ENCODE peak calls at places on chromosome 2, in seven cellular contexts. B is IMR-90, X is neuronal stem cell, F is H9, S is trophoblast cell, P is mesenchymal stem cell, C is H1. I is an unnamed sample.

GRCh38 chr2:220036431-220036830 is 409.0 kb downstream of the SLC4A3 start:
- DNase-seq in C (no peak), X (no peak), S (no peak), P (no peak), B (no peak), F (no peak), I (no peak)

GRCh38 chr2:199814845-199815211 is 36.2 kb downstream of the FTCDNL1 start:
- DNase-seq in P (no peak), B (peak), F (no peak), S (peak), C (no peak), X (no peak), I (no peak)

GRCh38 chr2:238856713-238857567 is 9.1 kb downstream of the TWIST2 start:
- DNase-seq in B (no peak), F (no peak), S (no peak), X (no peak), P (no peak), C (no peak), I (no peak)

GRCh38 chr2:201127570-201127969 is 11.6 kb downstream of the CFLAR start:
- DNase-seq in B (peak), X (no peak), F (no peak), S (no peak), C (no peak), P (no peak), I (no peak)

GRCh38 chr2:61017556-61018318 is at the start of the genes PEX13 and PUS10:
- DNase-seq in X (peak), S (peak), P (peak), B (peak), C (peak), F (peak), I (peak)

GRCh38 chr2:189421644-189422043 is 19.6 kb upstream of the WDR75 start:
- DNase-seq in B (peak), F (no peak), P (peak), S (no peak), X (no peak), C (no peak), I (no peak)

GRCh38 chr2:55430536-55430935 is 10.9 kb upstream of the CCDC88A start:
- DNase-seq in S (no peak), B (no peak), X (no peak), F (no peak), C (no peak), P (no peak), I (no peak)

GRCh38 chr2:197847666-197848401 is 43.4 kb downstream of the PLCL1 start:
- DNase-seq in P (no peak), B (peak), F (no peak), S (peak), X (no peak), C (no peak), I (no peak)

GRCh38 chr2:220001693-220002260 is 374.3 kb downstream of the SLC4A3 start:
- DNase-seq in C (no peak), B (peak), P (peak), S (peak), X (no peak), F (no peak), I (peak)

GRCh38 chr2:239938651-239939486 is 86.3 kb downstream of the NDUFA10 start:
- DNase-seq in C (no peak), F (peak), P (no peak), S (no peak), B (no peak), X (no peak), I (no peak)

GRCh38 chr2:123116595-123116994 is 908.5 kb upstream of the CNTNAP5 start:
- DNase-seq in B (no peak), X (no peak), S (no peak), P (no peak), C (no peak), F (no peak), I (no peak)

GRCh38 chr2:71889991-71890684 is 257.5 kb downstream of the CYP26B1 start:
- DNase-seq in X (no peak), F (no peak), S (no peak), P (peak), C (no peak), B (peak), I (no peak)

GRCh38 chr2:121076885-121077549 is 208.0 kb downstream of the TFCP2L1 start:
- DNase-seq in C (peak), B (peak), S (peak), F (peak), X (peak), P (peak), I (peak)

GRCh38 chr2:132815522-132815921 is 145.5 kb upstream of the LYPD1 start:
- DNase-seq in S (no peak), C (no peak), F (no peak), X (no peak), P (peak), B (peak), I (no peak)

GRCh38 chr2:21658269-21658668 is 534.5 kb downstream of the TDRD15 start:
- DNase-seq in F (no peak), C (no peak), P (no peak), X (no peak), B (no peak), S (no peak), I (no peak)

GRCh38 chr2:44135771-44136170 is 32.9 kb upstream of the PPM1B start:
- DNase-seq in S (peak), X (no peak), B (peak), P (peak), C (no peak), F (no peak), I (peak)

GRCh38 chr2:159476329-159476728 is 140.0 kb downstream of the BAZ2B start:
- DNase-seq in X (no peak), P (no peak), C (no peak), B (peak), S (no peak), F (no peak), I (no peak)

GRCh38 chr2:132550945-132551344 is 119.1 kb downstream of the LYPD1 start:
- DNase-seq in P (no peak), F (no peak), C (peak), B (no peak), S (no peak), X (no peak), I (no peak)

GRCh38 chr2:64987001-64987962 is 1.9 kb upstream of the SLC1A4 start:
- DNase-seq in P (peak), S (peak), C (no peak), B (peak), F (no peak), X (no peak), I (no peak)

GRCh38 chr2:236977199-236977883 is 108.3 kb upstream of the COPS8 start:
- DNase-seq in P (no peak), X (no peak), F (no peak), C (no peak), B (no peak), S (no peak), I (no peak)
- H3K4ac ChIP-seq in P (no peak), X (no peak), F (no peak), C (no peak), B (no peak), S (no peak), I (no peak)

DNA sequence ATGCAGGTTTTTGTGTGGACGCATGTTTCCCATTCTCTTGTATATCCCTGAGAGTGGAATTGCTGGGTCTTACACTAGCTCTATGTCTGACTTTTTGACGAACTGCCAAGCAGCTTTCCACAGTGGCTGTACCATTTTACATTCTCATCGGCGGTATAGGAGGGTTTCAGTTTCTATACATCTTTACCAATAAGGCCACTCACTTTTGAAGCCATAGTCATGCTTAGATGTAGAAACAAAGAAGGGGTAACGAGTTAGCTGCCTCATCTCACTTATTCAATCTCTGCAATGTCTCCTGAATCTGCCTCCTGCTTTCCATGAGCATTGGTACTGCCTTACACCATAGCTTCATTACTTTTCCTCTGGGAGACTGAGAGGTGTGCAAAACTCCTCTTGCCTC is 47.4 kb downstream of the MMADHC start:
- DNase-seq in S (no peak), B (no peak), F (no peak), P (no peak), X (no peak), C (no peak), I (no peak)
- H3K4ac ChIP-seq in S (no peak), B (no peak), F (no peak), P (no peak), X (no peak), C (no peak), I (no peak)

DNA sequence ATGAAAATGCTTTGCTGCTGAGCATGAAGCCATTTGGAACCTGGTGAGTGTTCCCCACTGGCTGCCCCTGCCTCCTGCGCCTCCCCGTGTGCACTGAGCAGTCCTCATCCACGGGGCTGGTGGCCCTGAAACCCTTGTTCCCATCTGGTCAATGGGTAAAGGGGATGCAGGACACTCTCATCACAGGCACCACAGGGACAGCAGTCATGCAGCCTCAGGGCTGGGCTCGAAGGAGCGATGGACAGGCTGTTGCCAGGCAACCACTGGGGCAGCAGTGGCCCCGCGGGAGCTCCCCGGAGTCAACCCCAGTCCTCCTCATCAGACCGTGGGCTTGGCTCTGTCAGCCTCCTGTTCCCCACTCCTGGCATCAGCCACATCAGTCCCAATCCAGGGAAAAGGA is 509.6 kb downstream of the EIPR1 start:
- DNase-seq in P (no peak), B (no peak), S (no peak), X (no peak), F (no peak), C (no peak), I (no peak)
- H3K4ac ChIP-seq in P (no peak), B (no peak), S (no peak), X (no peak), F (no peak), C (no peak), I (no peak)

GRCh38 chr2:105244443-105244842 is 2.9 kb downstream of the GPR45 start:
- DNase-seq in C (no peak), B (no peak), S (no peak), X (no peak), P (no peak), F (no peak), I (no peak)

GRCh38 chr2:105248316-105249070 is 7.0 kb downstream of the GPR45 start:
- DNase-seq in B (no peak), P (no peak), S (peak), C (no peak), F (no peak), X (no peak), I (no peak)

GRCh38 chr2:105252271-105252670 is 10.7 kb downstream of the GPR45 start:
- DNase-seq in F (no peak), P (no peak), B (no peak), C (no peak), X (no peak), S (no peak), I (no peak)

GRCh38 chr2:105249891-105250290 is 8.3 kb downstream of the GPR45 start:
- DNase-seq in F (no peak), X (no peak), C (no peak), B (no peak), P (no peak), S (no peak), I (no peak)

DNA sequence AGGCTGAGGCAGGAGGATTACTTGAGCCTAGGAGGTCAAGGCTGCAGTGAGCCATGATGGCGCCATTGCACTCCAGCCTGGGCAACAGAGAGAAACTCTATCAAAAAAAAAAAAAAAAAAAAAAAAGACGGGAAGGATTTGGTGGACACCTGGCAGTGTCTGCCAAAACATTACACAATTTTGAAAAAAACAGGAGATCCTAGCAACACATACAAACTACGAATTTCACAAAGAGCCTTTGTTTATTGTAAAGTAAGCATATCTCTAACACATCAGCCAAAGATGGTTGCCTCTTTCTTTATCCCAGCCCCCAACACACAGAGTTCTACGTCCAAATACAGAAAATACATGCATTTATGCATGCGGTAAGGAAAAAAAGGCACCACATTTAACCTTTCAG is 7.6 kb downstream of the GPR45 start:
- DNase-seq in P (no peak), X (no peak), F (no peak), S (peak), B (no peak), C (no peak), I (no peak)
- H3K4ac ChIP-seq in P (no peak), X (no peak), F (no peak), S (no peak), B (no peak), C (no peak), I (no peak)

GRCh38 chr2:177282787-177283533 is 18.4 kb upstream of the NFE2L2 start:
- DNase-seq in S (no peak), X (no peak), C (no peak), B (no peak), F (no peak), P (no peak), I (no peak)
- H3K4ac ChIP-seq in S (no peak), X (no peak), C (no peak), B (peak), F (no peak), P (no peak), I (peak)

GRCh38 chr2:39142904-39143617 is 22.2 kb upstream of the SOS1 start:
- DNase-seq in F (no peak), X (no peak), S (no peak), B (no peak), C (no peak), P (no peak), I (no peak)

GRCh38 chr2:39139511-39140237 is 18.8 kb upstream of the SOS1 start:
- DNase-seq in C (no peak), F (no peak), S (peak), B (no peak), X (no peak), P (no peak), I (no peak)

GRCh38 chr2:39142012-39142346 is 21.1 kb upstream of the SOS1 start:
- DNase-seq in B (no peak), F (no peak), C (no peak), S (no peak), X (no peak), P (no peak), I (no peak)

GRCh38 chr2:39140322-39140847 is 19.5 kb upstream of the SOS1 start:
- DNase-seq in S (peak), X (no peak), B (no peak), P (no peak), F (no peak), C (no peak), I (no peak)

DNA sequence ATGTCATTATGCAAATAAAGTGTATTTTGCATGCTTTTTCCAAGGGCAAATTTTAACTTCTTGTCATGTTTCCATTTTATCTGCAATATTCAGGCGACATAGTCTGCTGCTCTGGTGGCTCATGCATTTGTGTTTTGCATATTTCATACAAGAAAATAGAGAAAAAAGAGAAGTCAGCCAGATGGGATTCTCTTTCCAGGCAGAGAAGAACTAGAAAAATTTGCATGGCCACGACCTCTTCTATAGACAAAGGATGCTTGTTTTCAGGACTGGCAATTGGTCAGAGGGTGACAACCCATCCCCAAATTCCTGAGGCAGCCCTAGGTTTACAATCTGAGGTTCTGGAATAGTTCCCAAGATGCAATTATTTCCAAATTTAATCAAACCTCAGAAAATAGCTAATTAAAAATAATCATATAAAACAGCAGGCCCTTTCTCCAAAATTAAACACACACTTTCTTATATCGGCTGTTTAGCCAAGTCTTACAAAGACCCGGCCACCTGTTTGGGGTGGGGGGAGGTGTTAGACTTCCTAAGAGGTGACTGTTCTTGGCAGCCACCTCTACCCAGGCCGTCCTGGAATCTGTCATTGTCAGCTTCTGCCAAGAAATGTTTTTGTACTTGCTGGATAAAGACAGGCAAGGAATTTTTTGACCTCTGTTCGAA is 20.6 kb upstream of the SOS1 start:
- DNase-seq in X (no peak), F (no peak), B (no peak), P (no peak), S (peak), C (no peak), I (peak)
- H3K4ac ChIP-seq in X (no peak), F (no peak), B (no peak), P (no peak), S (no peak), C (no peak), I (no peak)

GRCh38 chr2:78811955-78812610 is 213.4 kb upstream of the REG3G start:
- DNase-seq in C (no peak), S (no peak), B (no peak), X (no peak), P (no peak), F (no peak), I (no peak)

GRCh38 chr2:78817430-78817829 is 208.1 kb upstream of the REG3G start:
- DNase-seq in S (no peak), X (no peak), F (no peak), C (no peak), P (no peak), B (no peak), I (no peak)

GRCh38 chr2:78814331-78814986 is 211.0 kb upstream of the REG3G start:
- DNase-seq in P (no peak), F (no peak), S (peak), X (no peak), B (no peak), C (no peak), I (no peak)
- H3K4ac ChIP-seq in P (no peak), F (no peak), S (no peak), X (no peak), B (no peak), C (no peak), I (no peak)

GRCh38 chr2:224042191-224042696 is 3.2 kb upstream of the SERPINE2 start:
- DNase-seq in F (no peak), P (peak), B (peak), C (no peak), X (no peak), S (no peak), I (no peak)
- H3K4ac ChIP-seq in F (no peak), P (no peak), B (no peak), C (no peak), X (no peak), S (no peak), I (no peak)

GRCh38 chr2:143333168-143333791 is 204.1 kb downstream of the ARHGAP15 start:
- DNase-seq in F (no peak), C (no peak), S (no peak), P (no peak), B (no peak), X (no peak), I (no peak)

GRCh38 chr2:143333847-143334246 is 204.6 kb downstream of the ARHGAP15 start:
- DNase-seq in B (no peak), X (no peak), S (no peak), P (no peak), F (no peak), C (no peak), I (no peak)

GRCh38 chr2:143334837-143335236 is 205.6 kb downstream of the ARHGAP15 start:
- DNase-seq in P (peak), C (no peak), B (peak), X (no peak), S (no peak), F (no peak), I (peak)

DNA sequence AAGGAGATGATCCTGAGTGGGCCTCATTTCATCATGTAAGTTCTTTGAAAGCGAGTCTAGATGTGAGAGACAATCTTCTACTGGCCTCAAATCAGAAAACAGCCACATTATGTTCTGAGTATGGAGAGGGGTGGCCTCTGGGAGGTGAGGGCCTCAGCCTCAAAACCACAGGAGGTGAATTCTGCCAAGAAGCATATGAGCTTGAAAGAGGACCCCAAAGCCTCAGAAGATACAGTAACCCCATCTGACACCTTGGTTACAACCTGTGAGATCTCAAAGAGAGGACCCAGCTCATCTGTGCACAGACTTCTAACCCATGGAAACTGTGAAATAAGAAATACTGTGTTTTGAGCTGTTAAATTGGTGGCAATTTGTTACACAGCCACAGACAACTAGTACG is 200.1 kb downstream of the ARHGAP15 start:
- DNase-seq in F (no peak), B (no peak), P (no peak), X (no peak), S (no peak), C (no peak), I (no peak)
- H3K4ac ChIP-seq in F (no peak), B (no peak), P (no peak), X (no peak), S (no peak), C (no peak), I (no peak)

GRCh38 chr2:241963223-241963622 is 93.7 kb downstream of the RTP5 start:
- DNase-seq in X (no peak), B (no peak), F (no peak), S (no peak), P (no peak), C (no peak), I (no peak)

GRCh38 chr2:241959751-241960269 is 90.3 kb downstream of the RTP5 start:
- DNase-seq in S (no peak), P (no peak), X (no peak), C (no peak), F (no peak), B (no peak), I (no peak)

GRCh38 chr2:241964133-241964532 is 94.6 kb downstream of the RTP5 start:
- DNase-seq in F (no peak), C (no peak), X (no peak), P (no peak), S (no peak), B (no peak), I (no peak)

GRCh38 chr2:241958818-241959545 is 89.5 kb downstream of the RTP5 start:
- DNase-seq in X (no peak), F (no peak), S (no peak), B (no peak), P (no peak), C (no peak), I (no peak)

DNA sequence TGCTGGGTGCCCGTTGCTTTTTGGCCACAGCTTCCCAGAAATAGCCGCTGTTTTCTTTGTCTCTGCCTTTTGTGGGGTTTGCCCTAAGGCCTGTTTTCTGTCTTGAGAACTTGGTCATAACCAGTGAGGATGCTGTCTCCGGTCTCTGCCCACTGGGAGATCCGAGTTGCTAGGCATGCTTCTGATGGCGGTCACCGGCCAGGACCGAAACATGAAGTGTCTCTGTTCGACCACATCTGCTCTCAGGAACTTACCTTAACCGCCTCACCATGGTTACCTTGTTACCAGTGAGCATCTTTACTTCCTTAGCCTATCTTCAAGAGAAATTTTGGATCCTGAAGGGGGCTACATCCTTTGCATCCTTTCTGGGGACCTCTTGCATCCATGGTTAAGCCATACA is 91.9 kb downstream of the RTP5 start:
- DNase-seq in C (no peak), X (no peak), B (no peak), P (no peak), S (no peak), F (no peak), I (no peak)
- H3K4ac ChIP-seq in C (no peak), X (no peak), B (no peak), P (no peak), S (no peak), F (no peak), I (no peak)

I was measured in mesendoderm.